ENCODE peak calls at places on chromosomes 6 and 20, in eight cellular contexts. One of them, this sample, is unnamed.

GRCh38 chr6:63351995-63352586 is 32.3 kb upstream of the LGSN start:
- DNase-seq in WTC11: no peak
- DNase-seq in stomach: no peak
- DNase-seq in mesothelial cell of epicardium: no peak
- DNase-seq in body of pancreas: no peak
- DNase-seq in endothelial cell: no peak
- DNase-seq in dorsolateral prefrontal cortex: no peak
- DNase-seq in neural progenitor cell: no peak
- DNase-seq in this sample: no peak

GRCh38 chr6:12047304-12047703 is 35.2 kb downstream of the HIVEP1 start:
- DNase-seq in endothelial cell: no peak
- DNase-seq in neural progenitor cell: no peak
- DNase-seq in stomach: no peak
- DNase-seq in dorsolateral prefrontal cortex: no peak
- DNase-seq in mesothelial cell of epicardium: no peak
- DNase-seq in WTC11: no peak
- DNase-seq in body of pancreas: no peak
- DNase-seq in this sample: no peak

GRCh38 chr20:40073535-40074111 is 615.4 kb downstream of the MAFB start:
- DNase-seq in mesothelial cell of epicardium: no peak
- DNase-seq in endothelial cell: no peak
- DNase-seq in WTC11: peak; percentile 52
- DNase-seq in neural progenitor cell: peak; percentile 2
- DNase-seq in dorsolateral prefrontal cortex: no peak
- DNase-seq in body of pancreas: no peak
- DNase-seq in stomach: no peak
- DNase-seq in this sample: no peak

GRCh38 chr20:3980260-3981131 is 34.9 kb downstream of the RNF24 start:
- DNase-seq in mesothelial cell of epicardium: no peak
- DNase-seq in WTC11: no peak
- DNase-seq in endothelial cell: no peak
- DNase-seq in body of pancreas: no peak
- DNase-seq in dorsolateral prefrontal cortex: no peak
- DNase-seq in stomach: no peak
- DNase-seq in neural progenitor cell: no peak
- DNase-seq in this sample: peak; percentile 69

GRCh38 chr6:43575105-43575771 is 600 bp downstream of the XPO5 start:
- DNase-seq in body of pancreas: peak; percentile 40
- DNase-seq in WTC11: peak; percentile 40
- DNase-seq in dorsolateral prefrontal cortex: no peak
- DNase-seq in mesothelial cell of epicardium: no peak
- DNase-seq in stomach: peak; percentile 36
- DNase-seq in neural progenitor cell: peak; percentile 73
- DNase-seq in endothelial cell: peak; percentile 40
- DNase-seq in this sample: peak; percentile 43

GRCh38 chr6:137870744-137871247 is 3.7 kb downstream of the TNFAIP3 start:
- DNase-seq in neural progenitor cell: peak; percentile 65
- DNase-seq in dorsolateral prefrontal cortex: no peak
- DNase-seq in mesothelial cell of epicardium: no peak
- DNase-seq in WTC11: no peak
- DNase-seq in body of pancreas: no peak
- DNase-seq in stomach: no peak
- DNase-seq in endothelial cell: no peak
- DNase-seq in this sample: no peak

GRCh38 chr6:46172176-46172575 is 1.4 kb upstream of the ENPP5 start:
- DNase-seq in mesothelial cell of epicardium: no peak
- DNase-seq in WTC11: no peak
- DNase-seq in dorsolateral prefrontal cortex: no peak
- DNase-seq in neural progenitor cell: no peak
- DNase-seq in stomach: no peak
- DNase-seq in endothelial cell: no peak
- DNase-seq in body of pancreas: no peak
- DNase-seq in this sample: no peak

GRCh38 chr6:88958842-88959241 is 4.6 kb downstream of the RNGTT start:
- DNase-seq in stomach: no peak
- DNase-seq in neural progenitor cell: no peak
- DNase-seq in body of pancreas: no peak
- DNase-seq in dorsolateral prefrontal cortex: no peak
- DNase-seq in WTC11: no peak
- DNase-seq in endothelial cell: no peak
- DNase-seq in mesothelial cell of epicardium: no peak
- DNase-seq in this sample: no peak

GRCh38 chr6:42259841-42260395 is 42.3 kb upstream of the MRPS10 start:
- DNase-seq in body of pancreas: no peak
- DNase-seq in WTC11: no peak
- DNase-seq in stomach: no peak
- DNase-seq in neural progenitor cell: no peak
- DNase-seq in dorsolateral prefrontal cortex: no peak
- DNase-seq in endothelial cell: no peak
- DNase-seq in mesothelial cell of epicardium: no peak
- DNase-seq in this sample: no peak

GRCh38 chr6:168387911-168388310 is 53.1 kb upstream of the SMOC2 start:
- DNase-seq in neural progenitor cell: no peak
- DNase-seq in endothelial cell: no peak
- DNase-seq in mesothelial cell of epicardium: no peak
- DNase-seq in dorsolateral prefrontal cortex: no peak
- DNase-seq in body of pancreas: no peak
- DNase-seq in stomach: no peak
- DNase-seq in WTC11: no peak
- DNase-seq in this sample: no peak

GRCh38 chr20:419556-420168 is 11.6 kb downstream of the RBCK1 start:
- DNase-seq in dorsolateral prefrontal cortex: no peak
- DNase-seq in WTC11: no peak
- DNase-seq in mesothelial cell of epicardium: no peak
- DNase-seq in stomach: no peak
- DNase-seq in endothelial cell: no peak
- DNase-seq in neural progenitor cell: no peak
- DNase-seq in body of pancreas: peak; percentile 66
- DNase-seq in this sample: no peak

GRCh38 chr20:64223526-64224067 is 32.0 kb upstream of the PCMTD2 start:
- DNase-seq in dorsolateral prefrontal cortex: no peak
- DNase-seq in body of pancreas: peak; percentile 18
- DNase-seq in WTC11: peak; percentile 89
- DNase-seq in endothelial cell: peak; percentile 78
- DNase-seq in mesothelial cell of epicardium: peak; percentile 56
- DNase-seq in stomach: no peak
- DNase-seq in neural progenitor cell: peak; percentile 90
- DNase-seq in this sample: no peak
- TF ChIP-seq CTCF in dorsolateral prefrontal cortex: peak; percentile 16
- TF ChIP-seq CTCF in body of pancreas: no peak
- TF ChIP-seq CTCF in WTC11: peak; percentile 37
- TF ChIP-seq CTCF in endothelial cell: no peak
- TF ChIP-seq CTCF in mesothelial cell of epicardium: no peak
- TF ChIP-seq CTCF in stomach: no peak
- TF ChIP-seq CTCF in neural progenitor cell: peak; percentile 75
- TF ChIP-seq CTCF in this sample: no peak

DNA sequence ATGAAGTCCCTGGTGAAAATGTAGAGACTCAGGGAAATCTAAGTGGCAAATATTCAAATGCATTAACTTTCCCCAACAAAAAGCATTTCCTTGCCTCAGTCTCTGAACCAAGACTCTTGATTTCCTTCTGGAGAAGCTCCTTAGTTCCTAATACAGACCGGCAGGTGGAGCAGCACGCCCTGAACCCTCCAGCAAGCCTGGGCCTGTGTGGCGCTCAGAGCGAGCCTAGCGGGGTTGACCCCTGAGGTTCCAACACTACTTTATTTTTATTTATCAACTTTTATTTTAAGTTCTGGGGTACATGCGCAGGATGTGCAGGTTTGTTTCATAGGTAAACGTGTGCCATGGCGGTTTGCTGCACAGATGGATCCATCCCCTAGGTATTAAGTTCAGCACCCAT is 50.8 kb downstream of the PACRG start:
- DNase-seq in body of pancreas: no peak
- DNase-seq in WTC11: no peak
- DNase-seq in neural progenitor cell: no peak
- DNase-seq in stomach: no peak
- DNase-seq in mesothelial cell of epicardium: no peak
- DNase-seq in dorsolateral prefrontal cortex: no peak
- DNase-seq in endothelial cell: no peak
- DNase-seq in this sample: no peak
- TF ChIP-seq CTCF in body of pancreas: no peak
- TF ChIP-seq CTCF in WTC11: no peak
- TF ChIP-seq CTCF in neural progenitor cell: no peak
- TF ChIP-seq CTCF in stomach: no peak
- TF ChIP-seq CTCF in mesothelial cell of epicardium: no peak
- TF ChIP-seq CTCF in dorsolateral prefrontal cortex: no peak
- TF ChIP-seq CTCF in endothelial cell: no peak
- TF ChIP-seq CTCF in this sample: no peak

GRCh38 chr20:19688031-19688806 is 69.8 kb upstream of the RIN2 start:
- DNase-seq in endothelial cell: peak; percentile 59
- DNase-seq in body of pancreas: peak; percentile 74
- DNase-seq in WTC11: peak; percentile 69
- DNase-seq in dorsolateral prefrontal cortex: peak; percentile 66
- DNase-seq in neural progenitor cell: peak; percentile 53
- DNase-seq in stomach: peak; percentile 81
- DNase-seq in mesothelial cell of epicardium: no peak
- DNase-seq in this sample: peak; percentile 35
- TF ChIP-seq CTCF in endothelial cell: no peak
- TF ChIP-seq CTCF in body of pancreas: peak; percentile 45
- TF ChIP-seq CTCF in WTC11: no peak
- TF ChIP-seq CTCF in dorsolateral prefrontal cortex: peak; percentile 75
- TF ChIP-seq CTCF in neural progenitor cell: peak; percentile 51
- TF ChIP-seq CTCF in stomach: peak; percentile 35
- TF ChIP-seq CTCF in mesothelial cell of epicardium: no peak
- TF ChIP-seq CTCF in this sample: peak; percentile 35

DNA sequence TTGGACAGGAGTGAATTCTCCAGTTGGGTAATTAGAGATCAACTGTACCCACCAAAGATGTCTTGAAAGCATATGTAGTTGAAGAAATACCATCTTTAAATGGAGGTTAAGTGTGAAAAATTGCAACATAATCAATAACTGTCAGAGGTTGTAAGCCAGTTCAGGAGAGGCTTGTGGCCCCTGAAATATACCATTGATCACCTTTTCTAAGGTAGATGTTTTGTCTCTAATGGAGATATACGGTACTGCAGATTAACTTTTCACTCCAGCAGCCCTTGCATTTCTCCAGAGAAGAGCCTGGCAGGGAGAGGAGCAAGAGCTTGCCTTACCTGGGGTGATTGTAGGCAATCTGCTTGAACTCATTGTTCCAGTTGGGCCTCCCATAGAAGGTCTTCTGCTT is 48.8 kb downstream of the NOX3 start:
- DNase-seq in stomach: no peak
- DNase-seq in neural progenitor cell: no peak
- DNase-seq in dorsolateral prefrontal cortex: no peak
- DNase-seq in mesothelial cell of epicardium: no peak
- DNase-seq in endothelial cell: no peak
- DNase-seq in WTC11: no peak
- DNase-seq in body of pancreas: no peak
- DNase-seq in this sample: no peak
- TF ChIP-seq CTCF in stomach: no peak
- TF ChIP-seq CTCF in neural progenitor cell: peak; percentile 9
- TF ChIP-seq CTCF in dorsolateral prefrontal cortex: no peak
- TF ChIP-seq CTCF in mesothelial cell of epicardium: peak; percentile 43
- TF ChIP-seq CTCF in endothelial cell: peak; percentile 46
- TF ChIP-seq CTCF in WTC11: peak; percentile 8
- TF ChIP-seq CTCF in body of pancreas: no peak
- TF ChIP-seq CTCF in this sample: no peak

GRCh38 chr6:28838634-28839442 is 84.9 kb downstream of the TRIM27 start:
- DNase-seq in neural progenitor cell: peak; percentile 94
- DNase-seq in WTC11: peak; percentile 95
- DNase-seq in endothelial cell: peak; percentile 92
- DNase-seq in dorsolateral prefrontal cortex: peak; percentile 81
- DNase-seq in body of pancreas: peak; percentile 78
- DNase-seq in stomach: peak; percentile 77
- DNase-seq in mesothelial cell of epicardium: peak; percentile 76
- DNase-seq in this sample: peak; percentile 77
- TF ChIP-seq CTCF in neural progenitor cell: peak; percentile 77
- TF ChIP-seq CTCF in WTC11: peak; percentile 58
- TF ChIP-seq CTCF in endothelial cell: peak; percentile 74
- TF ChIP-seq CTCF in dorsolateral prefrontal cortex: peak; percentile 70
- TF ChIP-seq CTCF in body of pancreas: peak; percentile 53
- TF ChIP-seq CTCF in stomach: peak; percentile 27
- TF ChIP-seq CTCF in mesothelial cell of epicardium: peak; percentile 40
- TF ChIP-seq CTCF in this sample: peak; percentile 53

GRCh38 chr20:50258790-50259483 is 68.3 kb downstream of the CEBPB start:
- DNase-seq in stomach: no peak
- DNase-seq in mesothelial cell of epicardium: no peak
- DNase-seq in body of pancreas: no peak
- DNase-seq in dorsolateral prefrontal cortex: no peak
- DNase-seq in WTC11: no peak
- DNase-seq in neural progenitor cell: no peak
- DNase-seq in endothelial cell: no peak
- DNase-seq in this sample: no peak
- TF ChIP-seq CTCF in stomach: no peak
- TF ChIP-seq CTCF in mesothelial cell of epicardium: no peak
- TF ChIP-seq CTCF in body of pancreas: no peak
- TF ChIP-seq CTCF in dorsolateral prefrontal cortex: no peak
- TF ChIP-seq CTCF in WTC11: no peak
- TF ChIP-seq CTCF in neural progenitor cell: no peak
- TF ChIP-seq CTCF in endothelial cell: no peak
- TF ChIP-seq CTCF in this sample: no peak

GRCh38 chr6:152232494-152233151 is 404.5 kb downstream of the SYNE1 start:
- DNase-seq in endothelial cell: peak; percentile 12
- DNase-seq in WTC11: no peak
- DNase-seq in mesothelial cell of epicardium: no peak
- DNase-seq in stomach: no peak
- DNase-seq in neural progenitor cell: no peak
- DNase-seq in dorsolateral prefrontal cortex: no peak
- DNase-seq in body of pancreas: peak; percentile 16
- DNase-seq in this sample: no peak
- TF ChIP-seq CTCF in endothelial cell: no peak
- TF ChIP-seq CTCF in WTC11: no peak
- TF ChIP-seq CTCF in mesothelial cell of epicardium: no peak
- TF ChIP-seq CTCF in stomach: no peak
- TF ChIP-seq CTCF in neural progenitor cell: no peak
- TF ChIP-seq CTCF in dorsolateral prefrontal cortex: no peak
- TF ChIP-seq CTCF in body of pancreas: no peak
- TF ChIP-seq CTCF in this sample: no peak

DNA sequence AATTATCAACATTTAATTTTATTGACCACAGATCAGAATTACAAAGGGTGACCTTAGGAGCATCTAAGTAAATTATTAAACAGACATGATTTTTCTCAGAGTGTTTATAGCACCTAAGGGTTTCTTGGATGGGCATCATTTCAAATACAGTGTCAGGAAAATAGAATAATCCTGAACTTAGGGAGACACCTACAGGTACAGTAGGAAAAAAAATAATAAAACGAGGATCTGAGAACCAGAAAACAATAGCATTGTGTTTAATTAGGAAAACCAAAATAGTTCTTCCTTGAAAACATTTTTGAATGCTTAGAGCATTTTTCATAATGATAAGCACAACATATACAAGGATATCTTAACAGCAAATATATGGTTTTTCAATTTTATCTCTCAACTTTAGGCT is 39.2 kb downstream of the MMUT start:
- DNase-seq in neural progenitor cell: no peak
- DNase-seq in endothelial cell: no peak
- DNase-seq in body of pancreas: no peak
- DNase-seq in stomach: no peak
- DNase-seq in mesothelial cell of epicardium: no peak
- DNase-seq in dorsolateral prefrontal cortex: no peak
- DNase-seq in WTC11: no peak
- DNase-seq in this sample: no peak
- TF ChIP-seq CTCF in neural progenitor cell: peak; percentile 31
- TF ChIP-seq CTCF in endothelial cell: no peak
- TF ChIP-seq CTCF in body of pancreas: peak; percentile 20
- TF ChIP-seq CTCF in stomach: no peak
- TF ChIP-seq CTCF in mesothelial cell of epicardium: no peak
- TF ChIP-seq CTCF in dorsolateral prefrontal cortex: no peak
- TF ChIP-seq CTCF in WTC11: no peak
- TF ChIP-seq CTCF in this sample: no peak